ENCODE peak calls at places on chromosomes 1 and 21, in four cellular contexts. I is KG1, E is AML-193, M is hippocampal formation. K is an unnamed sample.

GRCh38 chr1:1630965-1631792 is 794 bp upstream of the MMP23B start:
- DNase-seq in I (no peak), E (no peak), M (peak; percentile 21), K (peak; percentile 5)

GRCh38 chr1:204894031-204894430 is 23.4 kb downstream of the NFASC start:
- DNase-seq in I (no peak), E (no peak), M (no peak), K (no peak)

GRCh38 chr1:234990328-234990675 is 138.3 kb downstream of the TOMM20 start:
- DNase-seq in I (no peak), E (no peak), M (no peak), K (no peak)

GRCh38 chr21:44579056-44579832 is 1.2 kb downstream of the KRTAP10-5 start:
- DNase-seq in I (no peak), E (no peak), M (no peak), K (no peak)

GRCh38 chr1:20896824-20897223 is 109.7 kb upstream of the HP1BP3 start:
- DNase-seq in I (no peak), E (no peak), M (no peak), K (no peak)

GRCh38 chr1:226154593-226154992 is 31.9 kb downstream of the ACBD3 start:
- DNase-seq in I (no peak), E (no peak), M (no peak), K (no peak)

GRCh38 chr1:113949007-113949406 is 19.9 kb downstream of the HIPK1 start:
- DNase-seq in I (no peak), E (peak; percentile 10), M (no peak), K (no peak)

GRCh38 chr1:65514083-65514482 is 93.6 kb downstream of the LEPR start:
- DNase-seq in I (no peak), E (no peak), M (no peak), K (no peak)

GRCh38 chr1:55007626-55008025 is 8.9 kb downstream of the BSND start:
- DNase-seq in I (no peak), E (no peak), M (no peak), K (no peak)

GRCh38 chr1:154567386-154568164 is at the start of gene CHRNB2:
- DNase-seq in I (no peak), E (peak; percentile 22), M (peak; percentile 36), K (peak; percentile 63)

GRCh38 chr1:84598846-84599741 is 24.9 kb upstream of the CTBS start:
- DNase-seq in I (no peak), E (no peak), M (no peak), K (peak; percentile 74)

GRCh38 chr1:12159826-12160225 is 7.0 kb upstream of the TNFRSF1B start:
- DNase-seq in I (no peak), E (no peak), M (no peak), K (no peak)

GRCh38 chr1:3577711-3578432 is 33.4 kb downstream of the MEGF6 start:
- DNase-seq in I (no peak), E (no peak), M (no peak), K (peak; percentile 35)

K was measured in GM12865.